ENCODE peak calls at places on chromosome 5, in four cellular contexts. One of them, this sample, is unnamed.

GRCh38 chr5:56412601-56413379 is 179.7 kb upstream of the ANKRD55 start:
- DNase-seq in putamen: no peak
- DNase-seq in astrocyte of the spinal cord: no peak
- DNase-seq in Kasumi-1: peak; percentile 55
- DNase-seq in this sample: no peak

GRCh38 chr5:68459500-68460139 is 244.1 kb downstream of the PIK3R1 start:
- DNase-seq in putamen: no peak
- DNase-seq in astrocyte of the spinal cord: no peak
- DNase-seq in Kasumi-1: no peak
- DNase-seq in this sample: no peak

GRCh38 chr5:143376911-143377838 is 26.3 kb downstream of the NR3C1 start:
- DNase-seq in putamen: no peak
- DNase-seq in astrocyte of the spinal cord: peak; percentile 50
- DNase-seq in Kasumi-1: no peak
- DNase-seq in this sample: peak; percentile 84

GRCh38 chr5:159894149-159894720 is 22.0 kb upstream of the ADRA1B start:
- DNase-seq in putamen: no peak
- DNase-seq in astrocyte of the spinal cord: no peak
- DNase-seq in Kasumi-1: no peak
- DNase-seq in this sample: no peak

GRCh38 chr5:158858011-158858410 is 241.7 kb downstream of the EBF1 start:
- DNase-seq in putamen: no peak
- DNase-seq in astrocyte of the spinal cord: no peak
- DNase-seq in Kasumi-1: no peak
- DNase-seq in this sample: no peak

GRCh38 chr5:156456857-156457256 is 129.9 kb downstream of the SGCD start:
- DNase-seq in putamen: no peak
- DNase-seq in astrocyte of the spinal cord: no peak
- DNase-seq in Kasumi-1: no peak
- DNase-seq in this sample: no peak

GRCh38 chr5:137995747-137996123 is 37.1 kb downstream of the FAM13B start:
- DNase-seq in putamen: no peak
- DNase-seq in astrocyte of the spinal cord: no peak
- DNase-seq in Kasumi-1: no peak
- DNase-seq in this sample: peak; percentile 5

GRCh38 chr5:80219381-80219780 is 36.5 kb downstream of the SERINC5 start:
- DNase-seq in putamen: no peak
- DNase-seq in astrocyte of the spinal cord: no peak
- DNase-seq in Kasumi-1: no peak
- DNase-seq in this sample: no peak

GRCh38 chr5:115459844-115460243 is 84.7 kb downstream of the FEM1C start:
- DNase-seq in putamen: no peak
- DNase-seq in astrocyte of the spinal cord: peak; percentile 80
- DNase-seq in Kasumi-1: no peak
- DNase-seq in this sample: peak; percentile 54

GRCh38 chr5:132500931-132501628 is 10.5 kb upstream of the IRF1 start:
- DNase-seq in putamen: peak; percentile 64
- DNase-seq in astrocyte of the spinal cord: peak; percentile 53
- DNase-seq in Kasumi-1: peak; percentile 76
- DNase-seq in this sample: peak; percentile 74

GRCh38 chr5:77292026-77292757 is 81.7 kb downstream of the PDE8B start:
- DNase-seq in putamen: peak; percentile 59
- DNase-seq in astrocyte of the spinal cord: peak; percentile 50
- DNase-seq in Kasumi-1: no peak
- DNase-seq in this sample: peak; percentile 54

GRCh38 chr5:73673161-73673591 is 47.2 kb downstream of the ARHGEF28 start:
- DNase-seq in putamen: no peak
- DNase-seq in astrocyte of the spinal cord: peak; percentile 82
- DNase-seq in Kasumi-1: no peak
- DNase-seq in this sample: peak; percentile 67

GRCh38 chr5:177295929-177296328 is 7.6 kb downstream of the RAB24 start:
- DNase-seq in putamen: no peak
- DNase-seq in astrocyte of the spinal cord: no peak
- DNase-seq in Kasumi-1: peak; percentile 42
- DNase-seq in this sample: no peak